ENCODE peak calls at places on chromosomes 2 and 18, in four cellular contexts. X, S, Y and N are unnamed samples. For H3K4me1, the result is how much of the 10 kb centered on the place peaks cover.

GRCh38 chr2:3222636-3223035 is 155.0 kb downstream of the EIPR1 start:
- DNase-seq in X (peak), S (no peak), Y (peak), N (no peak)

GRCh38 chr18:34219651-34220050 is 5.1 kb downstream of the NOL4 start:
- DNase-seq in X (no peak), S (no peak), Y (no peak), N (no peak)

GRCh38 chr2:20218331-20219320 is 6.3 kb downstream of the SDC1 start:
- DNase-seq in X (no peak), S (no peak), Y (no peak), N (no peak)

GRCh38 chr2:1698188-1698945 is 45.9 kb downstream of the PXDN start:
- DNase-seq in X (no peak), S (no peak), Y (no peak), N (no peak)

GRCh38 chr2:29281585-29281984 is 166.4 kb downstream of the CLIP4 start:
- DNase-seq in X (peak), S (no peak), Y (peak), N (no peak)

GRCh38 chr2:167581961-167582574 is 665.3 kb downstream of the STK39 start:
- DNase-seq in X (no peak), S (no peak), Y (no peak), N (no peak)

GRCh38 chr2:225091336-225091735 is 49.1 kb upstream of the DOCK10 start:
- DNase-seq in X (peak), S (no peak), Y (no peak), N (no peak)

GRCh38 chr2:26523750-26524149 is 45.8 kb upstream of the OTOF start:
- DNase-seq in X (no peak), S (no peak), Y (peak), N (no peak)

GRCh38 chr2:200763422-200763821 is 48.3 kb upstream of the BZW1 start:
- DNase-seq in X (no peak), S (no peak), Y (no peak), N (no peak)

GRCh38 chr2:26709323-26710110 is 17.0 kb downstream of the KCNK3 start:
- DNase-seq in X (no peak), S (no peak), Y (no peak), N (no peak)

GRCh38 chr2:205405194-205405593 is 277.1 kb upstream of the NRP2 start:
- DNase-seq in X (no peak), S (no peak), Y (no peak), N (no peak)
- H3K4me3 ChIP-seq in X (no peak), S (no peak), Y (no peak), N (no peak)

DNA sequence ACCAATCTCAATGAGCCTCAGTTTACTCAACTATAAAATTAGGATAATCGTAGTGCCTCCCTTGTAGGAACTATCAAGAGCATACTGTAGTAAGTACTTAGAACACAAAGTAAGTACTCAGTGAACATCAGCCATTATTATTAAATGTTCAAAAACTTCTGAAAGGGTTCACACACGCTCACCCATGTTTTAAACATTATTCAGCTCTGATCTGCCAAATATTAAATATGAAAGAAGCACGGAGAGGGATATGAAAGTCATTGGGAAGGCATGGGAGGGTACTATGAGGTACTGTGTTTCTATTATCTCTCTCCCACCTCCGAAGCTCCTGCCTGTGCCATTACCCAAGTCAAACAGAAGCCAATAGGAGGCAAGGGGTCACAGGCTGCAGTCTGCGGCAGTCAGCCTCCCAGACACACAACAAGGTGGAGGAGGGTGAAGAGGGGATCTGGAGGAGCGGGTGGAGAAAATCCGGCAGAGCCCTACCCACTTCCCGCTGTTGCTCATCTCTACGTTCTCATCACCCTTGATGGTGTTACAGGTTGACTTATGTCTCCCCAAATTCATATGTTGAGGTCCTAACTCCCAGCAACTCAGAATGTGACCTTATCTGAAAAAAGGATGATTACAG is 2.0 kb upstream of the TBC1D8 start:
- DNase-seq in X (no peak), S (no peak), Y (no peak), N (no peak)
- TF ChIP-seq CTCF in X (no peak), S (no peak), Y (no peak), N (no peak)

GRCh38 chr2:85997016-85997970 is 108.4 kb downstream of the POLR1A start:
- DNase-seq in X (no peak), S (peak), Y (peak), N (no peak)

GRCh38 chr2:86000938-86001312 is 104.8 kb downstream of the POLR1A start:
- DNase-seq in X (no peak), S (no peak), Y (peak), N (no peak)

GRCh38 chr2:86000131-86000937 is 105.4 kb downstream of the POLR1A start:
- DNase-seq in X (no peak), S (no peak), Y (peak), N (no peak)

GRCh38 chr2:85998071-85998991 is 107.4 kb downstream of the POLR1A start:
- DNase-seq in X (no peak), S (peak), Y (peak), N (no peak)

DNA sequence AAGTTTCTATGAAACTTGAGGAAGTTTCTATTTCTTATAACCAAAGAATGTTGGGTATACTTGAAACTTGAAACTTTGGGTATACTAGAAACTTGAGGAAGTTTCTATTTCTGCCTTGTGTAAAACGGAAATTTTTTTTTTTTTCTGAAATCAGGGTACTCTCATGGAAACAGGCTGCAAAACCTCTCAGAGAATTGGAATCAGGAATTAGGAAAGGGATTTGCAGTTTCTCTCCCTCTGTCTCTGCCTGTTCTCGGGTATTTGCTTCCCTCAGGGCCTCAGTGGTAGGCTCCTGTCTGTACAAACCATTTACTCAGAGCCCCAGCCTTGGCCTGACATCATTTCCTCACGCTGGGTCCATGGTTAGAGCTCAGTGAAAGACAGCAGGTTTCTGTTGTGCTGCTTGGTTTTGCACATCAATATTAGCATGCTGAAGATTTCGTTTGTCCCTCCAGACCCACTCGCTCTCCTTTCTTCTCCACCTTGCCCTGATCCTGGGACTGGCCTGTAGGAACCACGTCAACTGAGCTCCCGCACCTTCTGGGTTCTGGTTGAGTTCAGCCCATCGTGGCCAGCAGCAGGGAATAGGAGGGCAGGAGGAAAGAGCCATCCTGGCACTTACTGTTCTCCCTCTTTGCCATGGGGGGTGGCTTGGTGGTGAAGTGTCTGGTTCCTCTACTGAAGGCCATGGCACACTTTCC is 106.4 kb downstream of the POLR1A start:
- DNase-seq in X (no peak), S (no peak), Y (peak), N (no peak)
- H3K4me1 ChIP-seq in X (under half), S (under half), Y (under half), N (under half)

GRCh38 chr2:240585101-240585500 is 1.4 kb upstream of the CAPN10 start:
- DNase-seq in X (no peak), S (no peak), Y (no peak), N (peak)
- H3K4me3 ChIP-seq in X (peak), S (peak), Y (peak), N (no peak)

DNA sequence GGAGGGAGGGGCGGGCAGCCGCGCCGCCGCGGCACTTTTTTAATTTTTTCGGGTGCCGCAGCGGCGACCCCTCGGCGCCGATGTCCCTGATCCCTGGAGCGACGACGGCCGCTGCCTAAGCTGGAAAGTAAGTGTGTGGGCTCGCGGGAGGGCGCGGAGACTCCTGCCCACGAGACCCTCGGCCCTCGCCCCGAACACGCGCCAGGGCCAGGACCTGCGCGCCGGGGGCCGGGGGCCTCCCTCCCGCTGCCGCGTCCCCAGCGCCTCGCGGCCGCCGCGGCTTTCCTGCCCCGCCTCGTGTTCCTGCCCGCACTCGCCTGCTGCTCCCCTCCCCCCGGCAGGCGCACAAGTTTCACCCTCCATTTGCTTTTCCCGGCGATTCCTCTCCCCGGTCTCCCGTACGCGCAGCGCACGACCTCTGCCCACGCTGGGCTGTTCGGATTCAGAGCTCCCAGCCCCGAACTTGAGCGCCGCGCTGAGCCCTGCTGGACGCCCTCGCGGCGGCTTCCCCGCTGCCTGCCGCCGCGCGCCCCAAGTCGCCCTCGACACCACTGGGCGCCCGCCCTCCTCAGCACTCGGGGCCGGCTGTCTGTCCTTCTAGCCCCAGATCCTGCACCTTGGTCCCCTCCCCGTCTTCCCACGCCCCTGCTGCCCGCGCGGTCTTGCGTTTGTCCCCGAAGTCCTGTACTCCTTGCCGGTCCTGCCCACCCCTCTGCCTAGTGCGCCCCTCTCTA is 507 bp downstream of the PKP4 start:
- DNase-seq in X (peak), S (peak), Y (peak), N (peak)
- TF ChIP-seq CTCF in X (no peak), S (no peak), Y (no peak), N (no peak)

DNA sequence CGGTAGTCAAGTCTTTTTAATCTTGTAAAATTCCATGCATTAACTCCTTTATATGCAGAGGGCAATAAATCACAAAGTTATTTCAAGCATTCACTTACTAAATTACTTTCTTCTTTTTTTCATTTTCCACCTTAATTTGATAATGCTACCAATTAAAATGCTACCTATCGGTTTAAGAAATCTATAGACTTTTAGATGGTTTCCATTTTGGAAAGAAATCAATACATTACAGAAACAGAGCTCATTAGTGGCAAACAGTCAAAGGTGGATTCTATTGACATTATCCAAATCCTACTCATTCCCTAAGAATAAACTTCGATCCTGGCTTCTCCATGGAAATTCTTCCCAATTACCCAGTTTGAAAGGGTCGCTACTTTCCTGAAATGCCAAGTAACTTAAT is 176.5 kb downstream of the MREG start:
- DNase-seq in X (no peak), S (no peak), Y (no peak), N (no peak)
- H3K4me1 ChIP-seq in X (under half), S (under half), Y (under half), N (under half)

DNA sequence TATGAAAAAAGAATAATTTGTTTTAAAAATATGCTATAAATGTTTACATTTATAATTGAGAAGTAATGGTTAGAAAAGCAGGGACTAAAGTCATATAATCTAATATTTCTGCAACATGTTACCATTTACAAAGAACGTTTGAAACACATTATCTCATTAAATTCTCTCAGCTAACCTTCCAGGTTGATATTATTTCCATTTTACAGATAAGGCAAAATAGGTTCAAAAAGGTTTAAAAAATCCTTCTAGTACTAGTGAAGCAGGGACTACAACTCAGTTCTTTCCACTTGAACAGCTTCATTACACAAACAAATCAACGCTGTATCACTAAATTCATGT is 875 bp downstream of the FASTKD1 start:
- DNase-seq in X (no peak), S (no peak), Y (no peak), N (no peak)
- H3K4me3 ChIP-seq in X (peak), S (peak), Y (peak), N (peak)

GRCh38 chr2:151237422-151238012 is 24.1 kb downstream of the RBM43 start:
- DNase-seq in X (no peak), S (no peak), Y (no peak), N (no peak)
- TF ChIP-seq CTCF in X (no peak), S (no peak), Y (no peak), N (no peak)

GRCh38 chr18:25235648-25236047 is 116.3 kb downstream of the ZNF521 start:
- DNase-seq in X (no peak), S (no peak), Y (no peak), N (no peak)
- H3K4me1 ChIP-seq in X (under half), S (under half), Y (under half), N (under half)

GRCh38 chr2:205687018-205687956 is 5.0 kb downstream of the NRP2 start:
- DNase-seq in X (no peak), S (no peak), Y (no peak), N (no peak)

GRCh38 chr2:205686231-205687017 is 4.1 kb downstream of the NRP2 start:
- DNase-seq in X (no peak), S (no peak), Y (no peak), N (no peak)

GRCh38 chr2:205684871-205685313 is 2.6 kb downstream of the NRP2 start:
- DNase-seq in X (peak), S (no peak), Y (no peak), N (no peak)

GRCh38 chr2:205683991-205684390 is 1.7 kb downstream of the NRP2 start:
- DNase-seq in X (no peak), S (no peak), Y (no peak), N (no peak)

GRCh38 chr2:205685314-205686230 is 3.3 kb downstream of the NRP2 start:
- DNase-seq in X (peak), S (no peak), Y (no peak), N (no peak)
- H3K4me3 ChIP-seq in X (peak), S (peak), Y (peak), N (no peak)